ENCODE peak calls at places on chromosome 5, in eight cellular contexts. V, T, G, O, A, Z, X and B are unnamed samples.

GRCh38 chr5:944992-945685 is 52.5 kb downstream of the TRIP13 start:
- DNase-seq in V (no peak), T (no peak), G (no peak), O (peak), A (no peak), Z (no peak), X (no peak), B (peak)

GRCh38 chr5:40260351-40260750 is 419.4 kb upstream of the PTGER4 start:
- DNase-seq in V (no peak), T (no peak), G (no peak), O (no peak), A (no peak), Z (no peak), X (no peak), B (no peak)

GRCh38 chr5:141825836-141826560 is 52.2 kb downstream of the PCDH1 start:
- DNase-seq in V (no peak), T (peak), G (no peak), O (no peak), A (no peak), Z (no peak), X (peak), B (no peak)

GRCh38 chr5:94983861-94984535 is 300.9 kb downstream of the MCTP1 start:
- DNase-seq in V (no peak), T (peak), G (no peak), O (no peak), A (no peak), Z (peak), X (no peak), B (peak)

GRCh38 chr5:37436146-37436934 is 57.2 kb downstream of the WDR70 start:
- DNase-seq in V (no peak), T (no peak), G (no peak), O (no peak), A (no peak), Z (no peak), X (peak), B (no peak)

GRCh38 chr5:15763754-15764153 is 263.8 kb downstream of the FBXL7 start:
- DNase-seq in V (no peak), T (peak), G (no peak), O (no peak), A (no peak), Z (peak), X (no peak), B (no peak)

GRCh38 chr5:178331491-178331981 is 98.9 kb upstream of the PHYKPL start:
- DNase-seq in V (no peak), T (peak), G (no peak), O (no peak), A (no peak), Z (peak), X (no peak), B (no peak)

GRCh38 chr5:96007051-96007450 is 45.4 kb upstream of the ELL2 start:
- DNase-seq in V (no peak), T (no peak), G (no peak), O (no peak), A (no peak), Z (no peak), X (no peak), B (no peak)

GRCh38 chr5:138336952-138337684 is 948 bp upstream of the FAM53C start:
- DNase-seq in V (no peak), T (peak), G (no peak), O (peak), A (no peak), Z (no peak), X (no peak), B (no peak)

GRCh38 chr5:37658440-37658839 is 181.4 kb downstream of the GDNF start:
- DNase-seq in V (no peak), T (no peak), G (no peak), O (no peak), A (no peak), Z (no peak), X (no peak), B (no peak)